ENCODE peak calls at places on chromosomes 11 and 22, in nine cellular contexts. O is endothelial cell; L is fibroblast of lung; A is WTC11; X is CD4-positive, alpha-beta T cell; W is lower lobe of right lung; E is fibroblast of the aortic adventitia; Q is IMR-90; I is stomach. V is an unnamed sample.

GRCh38 chr11:85737738-85738137 is 51.7 kb upstream of the CCDC89 start:
- DNase-seq in O (no peak), Q (no peak), A (no peak), X (no peak), E (no peak), L (no peak), W (no peak), I (no peak), V (no peak)

GRCh38 chr11:27187075-27187847 is 146.6 kb downstream of the BBOX1 start:
- DNase-seq in W (no peak), I (no peak), E (no peak), X (no peak), O (no peak), Q (no peak), L (no peak), A (no peak), V (no peak)

GRCh38 chr11:134702827-134703226 is 290.8 kb upstream of the B3GAT1 start:
- DNase-seq in W (no peak), L (no peak), I (no peak), E (no peak), O (no peak), X (no peak), A (no peak), Q (no peak), V (no peak)

GRCh38 chr11:86508604-86509471 is 134.2 kb downstream of the CCDC81 start:
- DNase-seq in W (no peak), Q (peak), A (no peak), O (no peak), L (peak), I (no peak), X (no peak), E (peak), V (no peak)

GRCh38 chr11:134658481-134659080 is 246.5 kb upstream of the B3GAT1 start:
- DNase-seq in W (no peak), A (no peak), Q (no peak), I (peak), O (no peak), X (no peak), E (no peak), L (no peak), V (peak)

GRCh38 chr11:111302298-111302697 is 4.0 kb downstream of the POU2AF3 start:
- DNase-seq in A (no peak), O (no peak), I (peak), W (peak), L (no peak), X (no peak), Q (no peak), E (no peak), V (no peak)

GRCh38 chr11:109849946-109850345 is 243.2 kb upstream of the ZC3H12C start:
- DNase-seq in L (no peak), I (no peak), A (no peak), O (no peak), Q (no peak), W (no peak), E (no peak), X (no peak), V (no peak)

GRCh38 chr22:28907311-28908008 is 24.1 kb downstream of the ZNRF3 start:
- DNase-seq in L (peak), X (no peak), E (peak), Q (peak), W (no peak), I (no peak), A (no peak), O (no peak), V (no peak)

GRCh38 chr11:23555085-23555484 is 694.8 kb upstream of the CCDC179 start:
- DNase-seq in O (no peak), X (no peak), Q (peak), W (no peak), L (peak), E (peak), A (no peak), I (no peak), V (no peak)

GRCh38 chr11:65362320-65362931 is 7.9 kb downstream of the TIGD3 start:
- DNase-seq in I (no peak), A (no peak), Q (no peak), O (no peak), L (no peak), E (no peak), X (no peak), W (no peak), V (no peak)

GRCh38 chr11:66739983-66740382 is 11.0 kb upstream of the SPTBN2 start:
- DNase-seq in A (no peak), W (no peak), O (no peak), I (no peak), L (peak), Q (peak), X (no peak), E (peak), V (no peak)

GRCh38 chr11:26971961-26972360 is 22.0 kb upstream of the FIBIN start:
- DNase-seq in A (no peak), L (peak), Q (peak), W (no peak), O (no peak), E (no peak), X (no peak), I (no peak), V (no peak)

GRCh38 chr11:13862845-13863392 is 99.6 kb upstream of the SPON1 start:
- DNase-seq in A (no peak), O (no peak), L (no peak), W (no peak), E (no peak), I (no peak), X (no peak), Q (no peak), V (no peak)

GRCh38 chr22:20591660-20592310 is 84.4 kb downstream of the MED15 start:
- DNase-seq in Q (peak), I (peak), W (peak), X (no peak), E (peak), L (peak), O (no peak), A (peak), V (no peak)

GRCh38 chr11:130546438-130546837 is 98.0 kb downstream of the ADAMTS15 start:
- DNase-seq in W (no peak), A (no peak), E (no peak), L (no peak), X (no peak), I (no peak), Q (no peak), O (no peak), V (no peak)

GRCh38 chr22:45164217-45165123 is 745 bp downstream of the NUP50 start:
- DNase-seq in X (no peak), L (peak), Q (no peak), W (peak), E (peak), O (peak), I (peak), A (peak), V (no peak)

GRCh38 chr22:26168199-26168915 is 905 bp upstream of the SEZ6L start:
- DNase-seq in I (no peak), A (no peak), O (no peak), X (no peak), E (no peak), L (no peak), Q (no peak), W (no peak), V (peak)

GRCh38 chr11:114084414-114084813 is 24.9 kb downstream of the ZBTB16 start:
- DNase-seq in O (no peak), E (no peak), A (no peak), I (no peak), Q (no peak), W (no peak), X (no peak), L (no peak), V (no peak)

GRCh38 chr11:122023614-122024250 is 92.3 kb downstream of the BLID start:
- DNase-seq in W (no peak), Q (no peak), X (no peak), I (no peak), O (no peak), A (no peak), L (no peak), E (peak), V (no peak)
- TF ChIP-seq CTCF in W (no peak), Q (no peak), X (no peak), I (no peak), O (no peak), A (no peak), L (peak), E (peak), V (peak)

GRCh38 chr22:49968831-49969661 is 8.5 kb downstream of the PIM3 start:
- DNase-seq in L (no peak), O (peak), X (no peak), A (no peak), Q (no peak), E (no peak), W (peak), I (peak), V (no peak)

GRCh38 chr22:49966716-49967332 is 6.3 kb downstream of the PIM3 start:
- DNase-seq in L (no peak), A (peak), O (peak), Q (no peak), E (peak), W (peak), X (no peak), I (peak), V (no peak)

GRCh38 chr22:49966041-49966715 is 5.6 kb downstream of the PIM3 start:
- DNase-seq in W (no peak), E (no peak), Q (no peak), A (no peak), O (peak), L (no peak), I (peak), X (no peak), V (no peak)

GRCh38 chr22:49968313-49968830 is 7.8 kb downstream of the PIM3 start:
- DNase-seq in A (no peak), L (no peak), W (peak), X (no peak), E (no peak), I (peak), O (no peak), Q (no peak), V (no peak)

DNA sequence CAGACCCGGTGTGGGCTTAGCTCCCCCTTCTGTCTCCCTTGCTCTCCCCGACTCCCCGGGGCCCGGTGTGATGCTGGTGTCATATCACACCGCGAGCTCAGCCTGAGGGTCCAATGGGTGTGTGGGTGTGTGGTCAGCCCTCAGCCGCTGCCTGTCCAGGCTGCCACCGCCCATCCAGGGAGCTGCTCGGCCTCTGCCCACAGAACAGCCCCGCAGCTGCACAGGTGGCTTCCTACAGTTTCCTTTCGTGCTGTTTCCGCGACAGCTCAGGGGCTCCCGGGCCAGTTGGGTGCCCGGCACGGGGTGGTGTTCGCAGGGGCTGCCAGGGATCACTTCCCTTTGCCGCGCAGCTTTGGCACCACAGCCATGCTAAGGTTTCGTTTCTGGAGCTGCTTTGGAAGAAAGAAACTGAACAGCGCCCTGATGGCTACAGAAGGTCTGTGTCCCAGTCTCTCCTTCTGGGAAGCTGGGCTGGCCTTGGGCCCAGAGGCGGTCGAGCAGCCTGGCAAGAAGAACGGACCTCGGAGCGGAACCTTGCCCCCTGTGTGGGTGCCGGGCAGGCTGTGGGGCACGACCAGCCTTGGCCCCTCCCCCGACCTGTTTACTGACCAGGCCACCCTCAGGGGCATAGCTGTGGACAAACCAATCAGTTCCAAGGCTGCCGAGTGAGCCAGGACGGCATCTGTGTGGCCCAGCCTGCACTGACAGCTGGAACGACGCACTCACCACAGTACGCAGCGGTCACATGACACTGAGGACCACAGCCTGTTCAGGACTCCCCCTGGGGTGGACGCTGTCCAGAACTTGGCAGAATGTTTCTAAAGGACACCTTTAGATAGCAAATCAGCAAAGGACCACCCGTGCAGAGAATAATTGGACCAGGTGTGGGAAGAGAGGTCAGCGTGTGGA is 7.0 kb downstream of the PIM3 start:
- DNase-seq in I (peak), W (peak), A (no peak), E (peak), O (peak), L (no peak), Q (no peak), X (no peak), V (no peak)
- TF ChIP-seq CTCF in I (no peak), W (no peak), A (no peak), E (no peak), O (no peak), L (no peak), Q (no peak), X (no peak), V (no peak)

GRCh38 chr11:119018074-119018938 is at the start of the genes RPS25 and TRAPPC4:
- DNase-seq in X (peak), A (peak), Q (peak), E (peak), O (peak), I (peak), L (peak), W (peak), V (peak)
- TF ChIP-seq CTCF in X (no peak), A (no peak), Q (peak), E (no peak), O (no peak), I (no peak), L (no peak), W (no peak), V (no peak)

GRCh38 chr11:96125400-96125799 is 201.5 kb upstream of the MTMR2 start:
- DNase-seq in A (no peak), E (no peak), I (no peak), W (no peak), X (no peak), O (no peak), Q (no peak), L (no peak), V (no peak)

GRCh38 chr11:96119211-96119610 is 195.3 kb upstream of the MTMR2 start:
- DNase-seq in W (no peak), L (no peak), X (no peak), Q (no peak), I (no peak), E (no peak), A (no peak), O (no peak), V (no peak)

GRCh38 chr11:96123301-96123700 is 199.4 kb upstream of the MTMR2 start:
- DNase-seq in L (no peak), X (no peak), I (no peak), W (no peak), E (no peak), Q (no peak), O (no peak), A (no peak), V (no peak)

GRCh38 chr11:96124155-96124554 is 200.2 kb upstream of the MTMR2 start:
- DNase-seq in Q (no peak), A (no peak), L (no peak), E (no peak), O (no peak), I (no peak), X (no peak), W (no peak), V (no peak)

DNA sequence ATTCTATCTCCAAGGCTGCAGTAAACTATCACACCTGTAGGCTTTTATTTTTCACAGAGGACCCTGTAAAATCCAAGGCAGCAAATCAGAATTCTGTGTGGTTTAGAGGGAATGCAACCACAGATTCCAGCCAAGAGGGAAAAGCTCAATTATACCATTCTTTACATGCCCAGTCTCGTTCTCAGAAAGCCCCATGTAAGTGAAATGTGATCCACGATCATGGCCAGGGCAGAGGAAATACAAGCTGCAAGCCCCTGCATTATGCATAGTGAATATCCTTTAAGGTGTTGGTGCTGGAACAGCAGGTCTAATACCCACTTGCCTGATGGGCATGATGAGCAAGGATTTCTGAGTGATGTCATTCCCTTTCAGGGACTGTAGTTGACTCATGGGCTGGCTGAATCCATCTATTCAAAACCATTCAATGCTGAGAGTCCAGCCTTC is 198.7 kb upstream of the MTMR2 start:
- DNase-seq in Q (peak), A (no peak), X (no peak), O (no peak), E (no peak), L (peak), I (no peak), W (no peak), V (no peak)
- TF ChIP-seq CTCF in Q (no peak), A (no peak), X (no peak), O (peak), E (no peak), L (no peak), I (no peak), W (no peak), V (peak)

V was measured in osteocyte.